ENCODE peak calls at places on chromosomes 11 and 22, in four cellular contexts. W is HepG2, Z is K562, Y is GM12878. C is an unnamed sample.
A peak's percentile ranks its signal among the peaks of the same experiment; 100 is the strongest.

GRCh38 chr11:100841711-100842407 is 154.8 kb downstream of the ARHGAP42 start:
- DNase-seq in W (no peak), Z (no peak), Y (no peak), C (no peak)

GRCh38 chr22:39220897-39221850 is 23.6 kb downstream of the PDGFB start:
- DNase-seq in W (no peak), Z (no peak), Y (no peak), C (no peak)

GRCh38 chr11:68750197-68750987 is 928 bp downstream of the TESMIN start:
- DNase-seq in W (no peak), Z (peak; percentile 36), Y (no peak), C (no peak)

GRCh38 chr22:19809741-19810140 is 44.9 kb downstream of the GNB1L start:
- DNase-seq in W (no peak), Z (no peak), Y (no peak), C (no peak)

GRCh38 chr11:47861762-47862161 is 13.6 kb upstream of the NUP160 start:
- DNase-seq in W (no peak), Z (no peak), Y (no peak), C (no peak)

GRCh38 chr11:15541079-15541478 is 426.4 kb downstream of the INSC start:
- DNase-seq in W (no peak), Z (no peak), Y (no peak), C (no peak)

GRCh38 chr22:37487559-37487958 is 1.4 kb upstream of the MFNG start:
- DNase-seq in W (no peak), Z (no peak), Y (no peak), C (no peak)

GRCh38 chr11:119149371-119150275 is 771 bp downstream of the ABCG4 start:
- DNase-seq in W (no peak), Z (no peak), Y (no peak), C (peak; percentile 42)

GRCh38 chr11:114348200-114349191 is 51.8 kb downstream of the C11orf71 start:
- DNase-seq in W (peak; percentile 39), Z (peak; percentile 23), Y (no peak), C (peak; percentile 20)

GRCh38 chr11:134638796-134639540 is 226.9 kb upstream of the B3GAT1 start:
- DNase-seq in W (no peak), Z (no peak), Y (no peak), C (no peak)

GRCh38 chr22:44091021-44091721 is 67.1 kb downstream of the PARVB start:
- DNase-seq in W (peak; percentile 10), Z (peak; percentile 20), Y (no peak), C (peak; percentile 38)

GRCh38 chr11:2898366-2899079 is 12.9 kb upstream of the CDKN1C start:
- DNase-seq in W (peak; percentile 17), Z (no peak), Y (no peak), C (no peak)

GRCh38 chr11:20360650-20361049 is 2.9 kb upstream of the HTATIP2 start:
- DNase-seq in W (peak; percentile 53), Z (no peak), Y (peak; percentile 21), C (no peak)

GRCh38 chr11:45646275-45646970 is 19.0 kb downstream of the CHST1 start:
- DNase-seq in W (no peak), Z (no peak), Y (peak; percentile 7), C (no peak)

GRCh38 chr11:119691020-119691666 is 37.9 kb downstream of the NECTIN1 start:
- DNase-seq in W (no peak), Z (peak; percentile 44), Y (no peak), C (no peak)

GRCh38 chr11:94494200-94494545 is 389 bp downstream of the ANKRD49 start:
- DNase-seq in W (no peak), Z (no peak), Y (no peak), C (no peak)

GRCh38 chr11:76807206-76807875 is 24.2 kb downstream of the TSKU start:
- DNase-seq in W (peak; percentile 68), Z (peak; percentile 85), Y (no peak), C (peak; percentile 86)

GRCh38 chr11:94738746-94739145 is 29.4 kb upstream of the AMOTL1 start:
- DNase-seq in W (no peak), Z (no peak), Y (no peak), C (no peak)

GRCh38 chr11:61095022-61095421 is 7.3 kb upstream of the CD5 start:
- DNase-seq in W (no peak), Z (no peak), Y (no peak), C (no peak)

GRCh38 chr11:278001-278951 is at the start of gene NLRP6:
- DNase-seq in W (no peak), Z (no peak), Y (no peak), C (no peak)

GRCh38 chr22:48397531-48398180 is 1430.0 kb downstream of the BRD1 start:
- DNase-seq in W (no peak), Z (no peak), Y (no peak), C (no peak)

GRCh38 chr11:33691051-33691864 is 9.4 kb downstream of the C11orf91 start:
- DNase-seq in W (peak; percentile 78), Z (no peak), Y (no peak), C (no peak)

GRCh38 chr11:128026596-128026995 is 560.8 kb downstream of the ETS1 start:
- DNase-seq in W (no peak), Z (no peak), Y (no peak), C (no peak)

GRCh38 chr22:37484115-37485005 is 1.8 kb downstream of the MFNG start:
- DNase-seq in W (no peak), Z (no peak), Y (peak; percentile 75), C (no peak)

DNA sequence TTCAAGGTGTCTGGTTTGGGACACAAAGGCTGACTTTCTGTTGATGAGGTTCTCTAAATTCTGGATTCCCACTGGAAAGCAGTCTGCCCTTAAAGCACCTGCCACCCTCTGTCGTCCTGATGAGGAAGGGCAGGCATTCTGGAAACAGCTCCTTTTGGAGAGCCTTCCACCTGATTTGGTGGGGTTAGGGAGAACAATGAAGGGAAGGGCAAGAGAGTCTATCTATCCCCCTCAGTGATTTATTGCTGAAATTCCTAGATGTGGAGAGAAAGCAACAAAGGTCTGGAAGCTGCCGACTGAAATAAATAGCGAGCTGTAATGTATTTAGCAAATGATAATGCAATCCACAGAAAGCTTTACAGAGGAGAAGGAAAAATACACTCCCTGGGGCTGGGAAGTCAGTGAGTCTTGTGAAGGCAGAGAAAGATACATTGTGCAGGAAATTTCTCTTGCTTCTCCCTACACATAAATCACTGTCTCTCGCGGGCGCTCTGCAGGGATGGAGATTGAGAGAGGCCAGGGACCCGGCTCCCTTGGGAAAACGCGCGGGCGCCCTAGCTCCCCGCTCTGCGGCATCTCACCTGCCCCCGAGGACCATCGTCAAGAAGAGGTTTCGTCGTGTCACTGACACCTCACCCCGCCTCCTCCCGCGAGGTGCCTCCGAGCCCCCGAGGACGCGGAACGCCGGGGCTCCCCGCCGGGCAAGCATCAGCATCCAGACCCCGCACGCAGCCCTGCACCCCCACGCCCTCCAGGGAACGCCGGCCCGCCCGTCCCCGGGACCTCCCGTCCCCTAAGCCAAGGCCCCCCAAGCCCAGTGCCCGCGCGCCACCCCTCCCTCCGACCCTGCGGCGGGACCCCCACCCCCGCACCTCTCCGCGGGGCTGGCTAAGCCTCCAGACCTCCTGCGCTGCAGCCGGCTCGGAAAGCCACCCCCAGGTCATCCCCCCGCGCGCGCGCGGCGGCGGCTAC is 673 bp downstream of the CDON start:
- DNase-seq in W (peak; percentile 66), Z (no peak), Y (no peak), C (peak; percentile 65)
- TF ChIP-seq BHLHE40 in W (no peak), Z (no peak), Y (no peak), C (no peak)

DNA sequence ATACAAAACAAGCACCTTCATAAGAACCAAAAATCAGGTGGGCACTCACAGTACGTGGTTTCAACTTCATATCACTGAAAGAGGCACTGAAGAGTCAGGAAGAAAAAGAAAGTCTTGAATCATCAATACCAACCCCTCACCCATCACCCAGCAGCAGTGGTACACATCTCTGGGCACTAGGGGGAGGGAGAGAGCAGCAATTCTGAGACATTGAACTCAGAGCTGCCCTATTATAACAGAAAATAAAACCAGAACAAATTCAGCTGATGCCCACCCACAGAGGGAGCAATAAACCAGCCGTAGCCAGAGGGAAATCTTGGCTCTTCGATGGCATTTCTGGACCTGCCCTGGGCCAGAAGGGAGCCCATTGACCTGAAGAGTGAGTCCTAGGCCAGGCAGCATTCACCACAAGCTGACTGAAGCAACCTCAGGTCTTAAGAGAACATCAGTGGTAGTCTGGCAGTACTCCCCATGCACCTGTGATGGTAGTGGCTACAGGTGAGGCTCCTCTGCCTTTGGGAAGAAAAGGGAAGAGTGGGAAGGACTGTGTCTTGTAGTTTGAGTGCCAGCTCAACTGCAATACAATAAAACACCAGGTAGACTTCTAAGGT is 42.2 kb upstream of the FAM181B start:
- DNase-seq in W (peak; percentile 42), Z (peak; percentile 44), Y (no peak), C (peak; percentile 63)
- TF ChIP-seq SP1 in W (no peak), Z (no peak), Y (no peak), C (no peak)

GRCh38 chr22:30044369-30044768 is 35.9 kb upstream of the HORMAD2 start:
- DNase-seq in W (peak; percentile 34), Z (no peak), Y (no peak), C (no peak)

GRCh38 chr22:30041881-30042280 is 38.4 kb upstream of the HORMAD2 start:
- DNase-seq in W (no peak), Z (no peak), Y (no peak), C (no peak)

GRCh38 chr22:30045001-30045887 is 35.0 kb upstream of the HORMAD2 start:
- DNase-seq in W (no peak), Z (no peak), Y (no peak), C (peak; percentile 3)

GRCh38 chr22:30041475-30041874 is 38.8 kb upstream of the HORMAD2 start:
- DNase-seq in W (no peak), Z (no peak), Y (no peak), C (no peak)

GRCh38 chr22:30043181-30043580 is 37.1 kb upstream of the HORMAD2 start:
- DNase-seq in W (no peak), Z (no peak), Y (no peak), C (no peak)
- TF ChIP-seq BHLHE40 in W (no peak), Z (no peak), Y (no peak), C (no peak)

GRCh38 chr11:11348303-11348702 is 4.7 kb downstream of the CSNK2A3 start:
- DNase-seq in W (no peak), Z (no peak), Y (no peak), C (no peak)
- TF ChIP-seq SP1 in W (no peak), Z (no peak), Y (no peak), C (no peak)

GRCh38 chr11:65978391-65979238 is 17.1 kb downstream of the SART1 start:
- DNase-seq in W (no peak), Z (no peak), Y (no peak), C (no peak)
- TF ChIP-seq BHLHE40 in W (no peak), Z (no peak), Y (no peak), C (no peak)

GRCh38 chr11:121253951-121254350 is 38.6 kb upstream of the SC5D start:
- DNase-seq in W (no peak), Z (no peak), Y (no peak), C (no peak)

GRCh38 chr11:121257289-121257688 is 35.3 kb upstream of the SC5D start:
- DNase-seq in W (no peak), Z (no peak), Y (no peak), C (no peak)

GRCh38 chr11:121254756-121255155 is 37.8 kb upstream of the SC5D start:
- DNase-seq in W (no peak), Z (no peak), Y (no peak), C (no peak)

GRCh38 chr11:121255473-121256125 is 37.0 kb upstream of the SC5D start:
- DNase-seq in W (no peak), Z (no peak), Y (no peak), C (no peak)

GRCh38 chr11:121257976-121258375 is 34.6 kb upstream of the SC5D start:
- DNase-seq in W (no peak), Z (no peak), Y (no peak), C (no peak)
- TF ChIP-seq SP1 in W (no peak), Z (no peak), Y (no peak), C (no peak)